ENCODE peak calls at places on chromosome 5, in six cellular contexts. D is effector CD4-positive, alpha-beta T cell; E is LoVo; M is NCI-H1105 treated with DMSO at 0.1 percent for 48 hours; R is activated CD8-positive, alpha-beta memory T cell treated with anti-CD3 and anti-CD28 coated beads for 4 hours; J is HS-5. H is an unnamed sample.

GRCh38 chr5:91283899-91284298 is 99.2 kb downstream of the ARRDC3 start:
- DNase-seq in M (no peak), D (no peak), E (peak), R (no peak), J (no peak), H (no peak)

GRCh38 chr5:10688651-10689171 is 72.3 kb downstream of the DAP start:
- DNase-seq in E (no peak), J (no peak), M (no peak), R (no peak), D (no peak), H (no peak)

GRCh38 chr5:92979716-92980115 is 601.3 kb downstream of the NR2F1-AS1 start:
- DNase-seq in M (no peak), J (no peak), D (no peak), R (no peak), E (no peak), H (no peak)

GRCh38 chr5:38515648-38516047 is 40.8 kb downstream of the LIFR start:
- DNase-seq in M (no peak), R (no peak), J (no peak), E (no peak), D (no peak), H (no peak)

GRCh38 chr5:96148376-96148775 is 186.7 kb upstream of the ELL2 start:
- DNase-seq in R (no peak), D (no peak), E (no peak), M (no peak), J (no peak), H (no peak)

GRCh38 chr5:128093368-128093767 is 9.8 kb downstream of the SLC12A2 start:
- DNase-seq in D (no peak), M (no peak), J (no peak), R (no peak), E (no peak), H (no peak)

GRCh38 chr5:172943906-172944305 is 15.3 kb upstream of the RPL26L1 start:
- DNase-seq in J (no peak), E (no peak), M (no peak), D (no peak), R (no peak), H (no peak)

GRCh38 chr5:149998281-149998680 is 2.2 kb downstream of the TIGD6 start:
- DNase-seq in D (no peak), R (no peak), J (no peak), M (no peak), E (no peak), H (no peak)

GRCh38 chr5:132012385-132013005 is 1.0 kb upstream of the ACSL6 start:
- DNase-seq in E (no peak), M (no peak), J (no peak), D (no peak), R (no peak), H (no peak)

GRCh38 chr5:96584712-96585111 is 77.5 kb upstream of the CAST start:
- DNase-seq in R (no peak), J (no peak), M (no peak), E (no peak), D (no peak), H (no peak)

GRCh38 chr5:53025506-53025905 is 36.4 kb downstream of the ITGA2 start:
- DNase-seq in R (no peak), D (no peak), M (no peak), J (no peak), E (no peak), H (no peak)

GRCh38 chr5:130720355-130720754 is 444.7 kb downstream of the HINT1 start:
- DNase-seq in J (peak), R (no peak), D (no peak), E (peak), M (peak), H (no peak)

GRCh38 chr5:79151933-79152671 is 40.5 kb downstream of the BHMT start:
- DNase-seq in D (no peak), M (no peak), R (no peak), J (no peak), E (no peak), H (no peak)

GRCh38 chr5:149719666-149720065 is 10.4 kb upstream of the PPARGC1B start:
- DNase-seq in R (no peak), E (no peak), M (peak), J (no peak), D (no peak), H (no peak)

GRCh38 chr5:24644757-24645156 is at the start of gene CDH10:
- DNase-seq in E (no peak), M (no peak), D (no peak), R (no peak), J (no peak), H (no peak)

GRCh38 chr5:151772029-151772867 is 494 bp downstream of the G3BP1 start:
- DNase-seq in J (no peak), E (peak), M (peak), D (peak), R (peak), H (no peak)

GRCh38 chr5:173917788-173918786 is 29.9 kb downstream of the CPEB4 start:
- DNase-seq in E (peak), J (peak), R (peak), D (peak), M (peak), H (peak)

GRCh38 chr5:7927466-7928375 is 58.8 kb downstream of the MTRR start:
- DNase-seq in E (peak), M (peak), J (peak), D (peak), R (no peak), H (no peak)

GRCh38 chr5:101679816-101680215 is 616.3 kb downstream of the SLCO4C1 start:
- DNase-seq in R (no peak), E (no peak), D (no peak), J (no peak), M (no peak), H (peak)

GRCh38 chr5:178376906-178377582 is 144.4 kb upstream of the PHYKPL start:
- DNase-seq in J (no peak), M (no peak), E (no peak), R (no peak), D (no peak), H (no peak)

GRCh38 chr5:66854429-66854828 is 258.2 kb downstream of the MAST4 start:
- DNase-seq in E (no peak), J (no peak), R (no peak), D (no peak), M (no peak), H (no peak)

GRCh38 chr5:156188026-156188425 is 138.9 kb upstream of the SGCD start:
- DNase-seq in J (no peak), D (no peak), R (no peak), M (no peak), E (no peak), H (no peak)

GRCh38 chr5:1494780-1495524 is 28.8 kb downstream of the LPCAT1 start:
- DNase-seq in D (no peak), J (no peak), R (no peak), E (no peak), M (no peak), H (peak)

GRCh38 chr5:103461223-103461622 is 101.4 kb downstream of the NUDT12 start:
- DNase-seq in M (no peak), J (peak), D (no peak), R (no peak), E (peak), H (no peak)

GRCh38 chr5:168057905-168058304 is 233.5 kb upstream of the WWC1 start:
- DNase-seq in E (no peak), J (no peak), M (no peak), R (no peak), D (no peak), H (no peak)

GRCh38 chr5:83035373-83036170 is 41.6 kb downstream of the TMEM167A start:
- DNase-seq in E (no peak), D (no peak), M (peak), J (no peak), R (no peak), H (no peak)

GRCh38 chr5:34863947-34864346 is 25.0 kb downstream of the TTC23L start:
- DNase-seq in R (no peak), M (no peak), D (no peak), E (no peak), J (no peak), H (no peak)

H was measured in SIG-M5.